ENCODE peak calls at places on chromosome 2, in eight cellular contexts. V is cardiac fibroblast, R is fibroblast of mammary gland, I is GM12878, D is cardiac muscle cell, W is astrocyte of the spinal cord, C is psoas muscle, M is left ventricle myocardium inferior. X is an unnamed sample.

GRCh38 chr2:38907743-38908562 is 18.3 kb downstream of the ARHGEF33 start:
- DNase-seq in V (no peak), R (peak; percentile 11), I (peak; percentile 51), D (no peak), W (no peak), C (no peak), M (no peak), X (peak; percentile 89)

GRCh38 chr2:101729521-101730190 is 32.1 kb downstream of the MAP4K4 start:
- DNase-seq in V (no peak), R (no peak), I (no peak), D (no peak), W (no peak), C (no peak), M (no peak), X (no peak)

GRCh38 chr2:79512442-79513401 is at the start of gene CTNNA2:
- DNase-seq in V (peak; percentile 6), R (peak; percentile 25), I (no peak), D (peak; percentile 92), W (peak; percentile 5), C (peak; percentile 32), M (no peak), X (no peak)

GRCh38 chr2:159904127-159904564 is 106.1 kb upstream of the CD302 start:
- DNase-seq in V (no peak), R (no peak), I (no peak), D (no peak), W (no peak), C (peak; percentile 16), M (no peak), X (peak; percentile 80)

GRCh38 chr2:99605036-99605435 is 115.2 kb upstream of the REV1 start:
- DNase-seq in V (no peak), R (peak; percentile 21), I (no peak), D (no peak), W (no peak), C (no peak), M (no peak), X (no peak)

GRCh38 chr2:146734042-146734715 is 1110.7 kb upstream of the ACVR2A start:
- DNase-seq in V (peak; percentile 85), R (peak; percentile 82), I (peak; percentile 5), D (peak; percentile 64), W (peak; percentile 68), C (no peak), M (no peak), X (peak; percentile 40)

GRCh38 chr2:60806988-60807681 is 51.1 kb downstream of the PAPOLG start:
- DNase-seq in V (peak; percentile 41), R (peak; percentile 84), I (peak; percentile 75), D (peak; percentile 13), W (peak; percentile 72), C (no peak), M (no peak), X (peak; percentile 84)

GRCh38 chr2:239598011-239598731 is 197.4 kb upstream of the HDAC4 start:
- DNase-seq in V (no peak), R (no peak), I (no peak), D (no peak), W (no peak), C (no peak), M (no peak), X (peak; percentile 7)

GRCh38 chr2:231925303-231926179 is 655 bp downstream of the NPPC start:
- DNase-seq in V (peak; percentile 91), R (peak; percentile 86), I (no peak), D (peak; percentile 94), W (peak; percentile 80), C (peak; percentile 86), M (peak; percentile 86), X (peak; percentile 86)

GRCh38 chr2:231927566-231927890 is 1.3 kb upstream of the NPPC start:
- DNase-seq in V (no peak), R (no peak), I (no peak), D (no peak), W (no peak), C (no peak), M (no peak), X (no peak)

GRCh38 chr2:231928481-231928880 is 2.3 kb upstream of the NPPC start:
- DNase-seq in V (no peak), R (no peak), I (no peak), D (peak; percentile 51), W (no peak), C (no peak), M (no peak), X (no peak)

GRCh38 chr2:231926180-231926741 is at the start of gene NPPC:
- DNase-seq in V (peak; percentile 50), R (peak; percentile 40), I (no peak), D (peak; percentile 88), W (peak; percentile 56), C (peak; percentile 48), M (peak; percentile 76), X (peak; percentile 73)

DNA sequence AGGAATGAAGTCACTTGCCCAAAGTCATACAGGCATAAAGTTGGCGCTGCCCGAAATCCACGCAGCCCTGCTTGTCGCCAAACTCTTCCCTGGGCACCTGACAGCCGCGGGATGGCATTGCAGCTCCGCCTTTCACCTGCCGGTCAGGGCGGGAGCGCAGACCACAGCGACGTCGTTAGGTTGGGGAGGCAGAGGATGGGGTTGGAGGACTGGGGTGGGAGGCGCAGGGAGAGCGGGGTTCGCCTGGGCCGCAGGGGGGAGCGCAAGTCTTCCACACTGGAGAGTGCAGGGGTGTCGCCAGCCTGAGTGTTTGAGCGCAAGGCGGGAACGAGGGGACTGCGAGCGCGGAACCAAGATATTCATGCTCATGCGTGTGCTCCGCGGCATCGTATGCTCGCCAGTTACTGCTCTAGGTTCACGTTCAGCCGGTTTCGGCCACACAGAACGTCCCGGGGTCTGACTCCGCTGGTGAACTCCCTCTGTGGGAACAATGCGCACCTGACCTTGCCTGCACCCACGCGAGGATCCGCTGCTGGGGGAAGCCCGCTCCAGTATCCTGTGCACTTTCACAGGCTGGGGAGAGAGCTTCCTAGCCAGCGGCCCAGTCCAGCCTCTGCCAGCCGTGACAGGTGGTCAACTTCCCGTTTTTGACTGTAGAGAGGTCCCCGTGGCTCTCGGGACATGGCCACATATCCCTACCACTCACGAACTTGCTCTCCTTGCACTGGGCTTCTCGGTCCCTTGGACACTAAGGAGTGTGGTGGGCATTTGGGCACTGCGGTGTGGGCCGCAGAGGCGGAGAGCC is 767 bp upstream of the NPPC start:
- DNase-seq in V (peak; percentile 12), R (no peak), I (no peak), D (peak; percentile 23), W (no peak), C (no peak), M (no peak), X (peak; percentile 31)
- H3K4me3 ChIP-seq in V (no peak overlapping the region), R (no peak overlapping the region), I (peak overlapping the region; percentile 74), D (peak overlapping the region; percentile 31), W (no peak overlapping the region), C (peak overlapping the region; percentile 63), M (peak overlapping the region; percentile 71), X (no peak overlapping the region)

GRCh38 chr2:199606193-199606780 is 148.5 kb upstream of the SATB2 start:
- DNase-seq in V (no peak), R (no peak), I (no peak), D (no peak), W (no peak), C (no peak), M (no peak), X (no peak)
- TF ChIP-seq CTCF in V (peak; percentile 3), R (peak; percentile 26), I (no peak), D (peak; percentile 21), W (peak; percentile 32), C (no peak), M (no peak), X (no peak)

GRCh38 chr2:45860136-45861106 is 208.9 kb downstream of the PRKCE start:
- DNase-seq in V (peak; percentile 77), R (peak; percentile 72), I (no peak), D (peak; percentile 68), W (peak; percentile 52), C (peak; percentile 39), M (peak; percentile 51), X (peak; percentile 43)
- H3K4me3 ChIP-seq in V (peak overlapping the region; percentile 40), R (peak overlapping the region; percentile 12), I (peak overlapping the region; percentile 60), D (no peak overlapping the region), W (peak overlapping the region; percentile 18), C (peak overlapping the region; percentile 42), M (peak overlapping the region; percentile 55), X (peak overlapping the region; percentile 54)

GRCh38 chr2:30714811-30715709 is 92.2 kb downstream of the CAPN13 start:
- DNase-seq in V (no peak), R (peak; percentile 19), I (no peak), D (no peak), W (no peak), C (no peak), M (no peak), X (peak; percentile 45)
- TF ChIP-seq CTCF in V (no peak), R (no peak), I (no peak), D (no peak), W (no peak), C (no peak), M (no peak), X (no peak)

GRCh38 chr2:96471772-96472171 is 33.4 kb downstream of the NEURL3 start:
- DNase-seq in V (no peak), R (no peak), I (no peak), D (no peak), W (no peak), C (no peak), M (no peak), X (no peak)

GRCh38 chr2:96468904-96469303 is 36.3 kb downstream of the NEURL3 start:
- DNase-seq in V (no peak), R (no peak), I (no peak), D (no peak), W (no peak), C (no peak), M (no peak), X (no peak)

GRCh38 chr2:96470089-96470488 is 35.1 kb downstream of the NEURL3 start:
- DNase-seq in V (no peak), R (no peak), I (no peak), D (no peak), W (no peak), C (no peak), M (no peak), X (no peak)

GRCh38 chr2:96464651-96465050 is 40.5 kb downstream of the NEURL3 start:
- DNase-seq in V (no peak), R (no peak), I (no peak), D (no peak), W (no peak), C (no peak), M (no peak), X (no peak)

DNA sequence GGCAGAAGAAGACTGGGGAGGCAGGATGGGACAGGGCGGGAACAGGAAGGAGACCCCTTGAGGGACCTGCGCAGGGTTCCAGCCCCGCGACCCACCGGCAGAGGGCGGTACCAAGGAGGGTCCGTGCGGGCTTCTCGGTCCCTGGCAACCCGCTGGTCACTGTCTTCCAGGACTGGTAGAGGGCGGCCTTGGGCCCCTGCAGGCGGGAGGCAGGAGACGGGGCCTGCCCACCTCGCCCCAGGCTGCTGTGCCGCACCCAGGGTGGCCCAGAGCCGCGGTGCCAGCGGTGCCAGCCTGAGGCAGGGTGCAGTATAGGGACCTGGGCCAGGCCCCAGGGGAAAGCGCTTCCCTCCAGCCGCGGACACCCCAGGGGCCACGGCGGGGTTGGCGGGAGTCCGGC is 34.5 kb downstream of the NEURL3 start:
- DNase-seq in V (peak; percentile 32), R (peak; percentile 6), I (no peak), D (peak; percentile 35), W (no peak), C (peak; percentile 42), M (peak; percentile 41), X (peak; percentile 69)
- H3K4me3 ChIP-seq in V (no peak overlapping the region), R (no peak overlapping the region), I (no peak overlapping the region), D (no peak overlapping the region), W (no peak overlapping the region), C (peak overlapping the region; percentile 53), M (peak overlapping the region; percentile 53), X (peak overlapping the region; percentile 22)

X was measured in GM12865.